ENCODE peak calls at places on chromosome 21, in seven cellular contexts. One of them, this sample, is unnamed.

GRCh38 chr21:37532868-37533780 is 166.6 kb downstream of the DYRK1A start:
- DNase-seq in SK-N-SH: no peak
- DNase-seq in H1: peak
- DNase-seq in GM12878: no peak
- DNase-seq in HepG2: no peak
- DNase-seq in K562: peak
- DNase-seq in GM12892: no peak
- DNase-seq in this sample: no peak

GRCh38 chr21:29340228-29340627 is 41.5 kb downstream of the BACH1 start:
- DNase-seq in GM12878: no peak
- DNase-seq in GM12892: no peak
- DNase-seq in SK-N-SH: no peak
- DNase-seq in HepG2: no peak
- DNase-seq in K562: no peak
- DNase-seq in H1: no peak
- DNase-seq in this sample: no peak

GRCh38 chr21:28099296-28099695 is 893.4 kb downstream of the LTN1 start:
- DNase-seq in SK-N-SH: no peak
- DNase-seq in GM12892: no peak
- DNase-seq in H1: no peak
- DNase-seq in K562: no peak
- DNase-seq in HepG2: no peak
- DNase-seq in GM12878: no peak
- DNase-seq in this sample: no peak

GRCh38 chr21:15631342-15631741 is 98.4 kb upstream of the USP25 start:
- DNase-seq in SK-N-SH: no peak
- DNase-seq in HepG2: no peak
- DNase-seq in K562: no peak
- DNase-seq in GM12892: no peak
- DNase-seq in H1: no peak
- DNase-seq in GM12878: no peak
- DNase-seq in this sample: no peak

GRCh38 chr21:23401278-23401677 is 2206.0 kb downstream of the MRPL39 start:
- DNase-seq in H1: no peak
- DNase-seq in GM12878: no peak
- DNase-seq in K562: no peak
- DNase-seq in HepG2: no peak
- DNase-seq in GM12892: no peak
- DNase-seq in SK-N-SH: peak
- DNase-seq in this sample: no peak

GRCh38 chr21:26801524-26801923 is 43.7 kb downstream of the ADAMTS1 start:
- DNase-seq in K562: no peak
- DNase-seq in GM12878: no peak
- DNase-seq in SK-N-SH: no peak
- DNase-seq in H1: no peak
- DNase-seq in GM12892: no peak
- DNase-seq in HepG2: no peak
- DNase-seq in this sample: no peak

GRCh38 chr21:38869946-38870345 is 64.2 kb downstream of the ETS2 start:
- DNase-seq in H1: no peak
- DNase-seq in GM12878: no peak
- DNase-seq in SK-N-SH: no peak
- DNase-seq in HepG2: peak
- DNase-seq in K562: no peak
- DNase-seq in GM12892: no peak
- DNase-seq in this sample: no peak

GRCh38 chr21:34284613-34285160 is 79.1 kb upstream of the KCNE2 start:
- DNase-seq in SK-N-SH: no peak
- DNase-seq in GM12878: no peak
- DNase-seq in HepG2: no peak
- DNase-seq in H1: no peak
- DNase-seq in K562: no peak
- DNase-seq in GM12892: no peak
- DNase-seq in this sample: no peak

GRCh38 chr21:35649186-35649585 is 411.1 kb downstream of the SETD4 start:
- DNase-seq in H1: no peak
- DNase-seq in GM12892: no peak
- DNase-seq in HepG2: no peak
- DNase-seq in GM12878: no peak
- DNase-seq in K562: no peak
- DNase-seq in SK-N-SH: no peak
- DNase-seq in this sample: no peak

GRCh38 chr21:15222711-15223110 is 157.9 kb upstream of the NRIP1 start:
- DNase-seq in H1: no peak
- DNase-seq in K562: no peak
- DNase-seq in SK-N-SH: no peak
- DNase-seq in HepG2: no peak
- DNase-seq in GM12878: no peak
- DNase-seq in GM12892: no peak
- DNase-seq in this sample: no peak

GRCh38 chr21:14581902-14582457 is 35.9 kb upstream of the SAMSN1 start:
- DNase-seq in K562: no peak
- DNase-seq in GM12878: no peak
- DNase-seq in H1: no peak
- DNase-seq in GM12892: no peak
- DNase-seq in HepG2: no peak
- DNase-seq in SK-N-SH: no peak
- DNase-seq in this sample: no peak

GRCh38 chr21:38352536-38353219 is 95.9 kb downstream of the KCNJ15 start:
- DNase-seq in K562: peak
- DNase-seq in GM12892: no peak
- DNase-seq in H1: no peak
- DNase-seq in SK-N-SH: peak
- DNase-seq in GM12878: no peak
- DNase-seq in HepG2: peak
- DNase-seq in this sample: peak

GRCh38 chr21:19941626-19942025 is 1056.6 kb upstream of the NCAM2 start:
- DNase-seq in K562: no peak
- DNase-seq in GM12878: no peak
- DNase-seq in GM12892: no peak
- DNase-seq in SK-N-SH: no peak
- DNase-seq in H1: no peak
- DNase-seq in HepG2: no peak
- DNase-seq in this sample: no peak

GRCh38 chr21:43348801-43349261 is 78.1 kb downstream of the SIK1 start:
- DNase-seq in K562: no peak
- DNase-seq in H1: no peak
- DNase-seq in GM12892: no peak
- DNase-seq in GM12878: no peak
- DNase-seq in HepG2: no peak
- DNase-seq in SK-N-SH: no peak
- DNase-seq in this sample: no peak

GRCh38 chr21:34743831-34744230 is 75.0 kb downstream of the CLIC6 start:
- DNase-seq in GM12878: no peak
- DNase-seq in HepG2: no peak
- DNase-seq in K562: no peak
- DNase-seq in GM12892: no peak
- DNase-seq in SK-N-SH: no peak
- DNase-seq in H1: no peak
- DNase-seq in this sample: no peak

GRCh38 chr21:33587792-33588484 is 546 bp downstream of the DONSON start:
- DNase-seq in GM12892: peak
- DNase-seq in K562: peak
- DNase-seq in HepG2: no peak
- DNase-seq in SK-N-SH: no peak
- DNase-seq in GM12878: no peak
- DNase-seq in H1: no peak
- DNase-seq in this sample: peak

GRCh38 chr21:36491191-36491916 is 11.4 kb upstream of the CLDN14 start:
- DNase-seq in GM12878: no peak
- DNase-seq in H1: no peak
- DNase-seq in K562: no peak
- DNase-seq in SK-N-SH: no peak
- DNase-seq in GM12892: no peak
- DNase-seq in HepG2: no peak
- DNase-seq in this sample: no peak

GRCh38 chr21:33428669-33429068 is 25.5 kb downstream of the IFNGR2 start:
- DNase-seq in GM12892: no peak
- DNase-seq in K562: no peak
- DNase-seq in HepG2: no peak
- DNase-seq in SK-N-SH: no peak
- DNase-seq in H1: no peak
- DNase-seq in GM12878: no peak
- DNase-seq in this sample: no peak

GRCh38 chr21:37159053-37159776 is 86.2 kb downstream of the TTC3 start:
- DNase-seq in SK-N-SH: no peak
- DNase-seq in HepG2: no peak
- DNase-seq in K562: no peak
- DNase-seq in H1: no peak
- DNase-seq in GM12892: no peak
- DNase-seq in GM12878: peak
- DNase-seq in this sample: peak

GRCh38 chr21:26939532-26940181 is 27.2 kb downstream of the ADAMTS5 start:
- DNase-seq in GM12878: no peak
- DNase-seq in K562: no peak
- DNase-seq in HepG2: no peak
- DNase-seq in GM12892: no peak
- DNase-seq in H1: no peak
- DNase-seq in SK-N-SH: no peak
- DNase-seq in this sample: no peak

GRCh38 chr21:36629061-36629460 is 69.9 kb upstream of the SIM2 start:
- DNase-seq in H1: no peak
- DNase-seq in K562: no peak
- DNase-seq in GM12892: no peak
- DNase-seq in GM12878: no peak
- DNase-seq in SK-N-SH: no peak
- DNase-seq in HepG2: no peak
- DNase-seq in this sample: no peak

GRCh38 chr21:36642777-36643176 is 56.1 kb upstream of the SIM2 start:
- DNase-seq in GM12878: no peak
- DNase-seq in H1: no peak
- DNase-seq in HepG2: no peak
- DNase-seq in K562: no peak
- DNase-seq in SK-N-SH: no peak
- DNase-seq in GM12892: no peak
- DNase-seq in this sample: no peak

GRCh38 chr21:26091480-26092018 is 79.0 kb downstream of the APP start:
- DNase-seq in K562: no peak
- DNase-seq in H1: no peak
- DNase-seq in HepG2: no peak
- DNase-seq in SK-N-SH: no peak
- DNase-seq in GM12878: no peak
- DNase-seq in GM12892: no peak
- DNase-seq in this sample: no peak

GRCh38 chr21:15289896-15290841 is 225.4 kb upstream of the NRIP1 start:
- DNase-seq in K562: peak
- DNase-seq in SK-N-SH: peak
- DNase-seq in GM12892: no peak
- DNase-seq in H1: no peak
- DNase-seq in HepG2: peak
- DNase-seq in GM12878: no peak
- DNase-seq in this sample: no peak

GRCh38 chr21:45951676-45952075 is 29.9 kb upstream of the COL6A1 start:
- DNase-seq in SK-N-SH: no peak
- DNase-seq in GM12878: no peak
- DNase-seq in HepG2: no peak
- DNase-seq in H1: no peak
- DNase-seq in GM12892: no peak
- DNase-seq in K562: no peak
- DNase-seq in this sample: no peak
- TF ChIP-seq TAF1 in SK-N-SH: no peak
- TF ChIP-seq TAF1 in GM12878: no peak
- TF ChIP-seq TAF1 in HepG2: no peak
- TF ChIP-seq TAF1 in H1: no peak
- TF ChIP-seq TAF1 in GM12892: no peak
- TF ChIP-seq TAF1 in K562: no peak
- TF ChIP-seq TAF1 in this sample: no peak

GRCh38 chr21:31222142-31222541 is 121.9 kb downstream of the TIAM1 start:
- DNase-seq in GM12892: no peak
- DNase-seq in SK-N-SH: no peak
- DNase-seq in GM12878: no peak
- DNase-seq in K562: no peak
- DNase-seq in HepG2: no peak
- DNase-seq in H1: no peak
- DNase-seq in this sample: no peak
- TF ChIP-seq TAF1 in GM12892: no peak
- TF ChIP-seq TAF1 in SK-N-SH: no peak
- TF ChIP-seq TAF1 in GM12878: no peak
- TF ChIP-seq TAF1 in K562: no peak
- TF ChIP-seq TAF1 in HepG2: no peak
- TF ChIP-seq TAF1 in H1: no peak
- TF ChIP-seq TAF1 in this sample: no peak

DNA sequence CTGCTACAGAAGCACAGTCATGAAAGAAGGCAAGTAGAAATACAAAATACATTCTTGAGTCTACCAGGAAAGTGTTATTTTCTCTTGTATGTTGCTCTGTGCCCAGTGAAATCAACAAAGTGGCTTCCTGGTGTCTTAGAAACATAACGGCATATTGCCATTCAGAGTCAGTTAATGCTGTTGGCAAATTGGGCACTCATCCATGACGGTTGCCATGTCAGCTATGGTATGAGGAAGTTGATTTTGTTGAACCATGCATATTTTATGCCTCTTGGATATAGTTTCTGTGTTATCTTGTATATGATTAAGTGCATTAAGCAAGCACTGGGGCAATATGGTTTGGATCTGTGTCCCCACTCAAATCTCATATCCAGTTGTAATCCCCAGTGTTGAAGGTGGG is 153.1 kb upstream of the CXADR start:
- DNase-seq in GM12878: no peak
- DNase-seq in GM12892: no peak
- DNase-seq in K562: no peak
- DNase-seq in HepG2: no peak
- DNase-seq in H1: no peak
- DNase-seq in SK-N-SH: no peak
- DNase-seq in this sample: no peak
- TF ChIP-seq TAF1 in GM12878: no peak
- TF ChIP-seq TAF1 in GM12892: no peak
- TF ChIP-seq TAF1 in K562: no peak
- TF ChIP-seq TAF1 in HepG2: no peak
- TF ChIP-seq TAF1 in H1: no peak
- TF ChIP-seq TAF1 in SK-N-SH: no peak
- TF ChIP-seq TAF1 in this sample: no peak

DNA sequence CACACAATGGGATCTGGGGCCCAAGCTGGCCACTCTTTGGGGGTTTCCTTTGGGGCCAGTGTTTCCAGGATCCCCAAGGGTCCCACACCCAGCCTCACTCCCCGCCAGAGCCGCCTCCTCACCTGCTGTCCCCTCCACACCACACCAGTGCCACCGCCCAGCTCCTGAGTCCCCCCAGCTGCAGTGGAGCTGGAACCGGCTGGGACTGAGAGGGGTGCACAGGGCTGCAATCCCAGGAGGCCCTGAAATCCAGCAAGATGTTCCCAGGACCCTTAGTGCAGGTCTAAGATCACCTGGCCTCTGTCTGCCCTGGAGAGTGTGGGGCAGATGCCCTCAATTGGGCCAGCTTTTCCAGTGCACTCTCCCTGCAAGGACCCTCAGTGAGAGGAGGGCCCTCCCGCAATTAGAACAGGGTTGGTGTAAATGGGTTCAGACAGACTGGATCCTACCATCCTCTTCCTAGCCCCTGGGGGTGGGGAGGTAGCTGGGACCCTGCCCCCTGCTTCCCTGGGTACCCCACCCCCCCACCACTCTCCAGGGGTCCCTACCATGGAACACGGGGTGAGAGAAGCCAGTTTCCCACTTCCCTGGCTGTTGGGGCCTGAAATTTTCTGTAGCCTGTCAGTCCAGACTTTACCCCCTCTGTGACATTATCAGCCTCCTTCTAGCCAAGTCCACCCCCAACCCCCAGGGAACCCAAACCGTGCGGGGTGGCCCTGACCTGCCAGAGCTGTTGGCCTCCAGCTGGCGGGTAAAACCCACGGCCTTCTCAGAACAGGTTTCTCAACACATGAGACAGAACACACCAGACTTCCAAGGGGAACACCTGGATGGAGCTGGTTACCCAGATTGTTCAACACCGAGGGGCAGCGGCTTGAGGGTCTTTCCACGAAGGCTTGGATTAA is 7.0 kb downstream of the KRTAP10-12 start:
- DNase-seq in HepG2: no peak
- DNase-seq in GM12878: no peak
- DNase-seq in SK-N-SH: peak
- DNase-seq in GM12892: no peak
- DNase-seq in K562: no peak
- DNase-seq in H1: no peak
- DNase-seq in this sample: no peak
- TF ChIP-seq TAF1 in HepG2: no peak
- TF ChIP-seq TAF1 in GM12878: no peak
- TF ChIP-seq TAF1 in SK-N-SH: no peak
- TF ChIP-seq TAF1 in GM12892: no peak
- TF ChIP-seq TAF1 in K562: no peak
- TF ChIP-seq TAF1 in H1: no peak
- TF ChIP-seq TAF1 in this sample: no peak

This sample was measured in GM12891.